ENCODE peak calls at places on chromosomes 5 and 9, in nine cellular contexts. One of them, this sample, is unnamed. For H3K4me1 and H3K9me3, the result is how much of the 10 kb centered on the place peaks cover.

GRCh38 chr9:29514862-29515261 is 1941.6 kb upstream of the C9orf72 start:
- DNase-seq in GM23248: no peak
- DNase-seq in Peyer's patch: no peak
- DNase-seq in psoas muscle: no peak
- DNase-seq in IMR-90: no peak
- DNase-seq in CD4-positive, CD25-positive, alpha-beta regulatory T cell: no peak
- DNase-seq in prostate gland: no peak
- DNase-seq in tibial nerve: no peak
- DNase-seq in heart left ventricle: no peak
- DNase-seq in this sample: no peak

GRCh38 chr5:108028411-108028810 is 353.5 kb downstream of the FBXL17 start:
- DNase-seq in IMR-90: peak
- DNase-seq in prostate gland: no peak
- DNase-seq in psoas muscle: no peak
- DNase-seq in CD4-positive, CD25-positive, alpha-beta regulatory T cell: no peak
- DNase-seq in GM23248: peak
- DNase-seq in tibial nerve: no peak
- DNase-seq in heart left ventricle: no peak
- DNase-seq in Peyer's patch: no peak
- DNase-seq in this sample: no peak

GRCh38 chr9:137919649-137920101 is 42.1 kb downstream of the CACNA1B start:
- DNase-seq in psoas muscle: no peak
- DNase-seq in CD4-positive, CD25-positive, alpha-beta regulatory T cell: no peak
- DNase-seq in tibial nerve: no peak
- DNase-seq in IMR-90: no peak
- DNase-seq in heart left ventricle: no peak
- DNase-seq in GM23248: no peak
- DNase-seq in prostate gland: no peak
- DNase-seq in Peyer's patch: no peak
- DNase-seq in this sample: no peak

GRCh38 chr5:130138406-130139060 is 234.3 kb downstream of the CHSY3 start:
- DNase-seq in heart left ventricle: no peak
- DNase-seq in Peyer's patch: no peak
- DNase-seq in prostate gland: no peak
- DNase-seq in IMR-90: no peak
- DNase-seq in CD4-positive, CD25-positive, alpha-beta regulatory T cell: no peak
- DNase-seq in psoas muscle: no peak
- DNase-seq in tibial nerve: no peak
- DNase-seq in GM23248: peak
- DNase-seq in this sample: no peak

GRCh38 chr5:173752636-173753035 is 135.5 kb upstream of the CPEB4 start:
- DNase-seq in prostate gland: no peak
- DNase-seq in CD4-positive, CD25-positive, alpha-beta regulatory T cell: no peak
- DNase-seq in GM23248: no peak
- DNase-seq in psoas muscle: no peak
- DNase-seq in Peyer's patch: no peak
- DNase-seq in tibial nerve: no peak
- DNase-seq in heart left ventricle: no peak
- DNase-seq in IMR-90: no peak
- DNase-seq in this sample: no peak

GRCh38 chr9:120868339-120868675 is 8.7 kb downstream of the PHF19 start:
- DNase-seq in psoas muscle: no peak
- DNase-seq in prostate gland: no peak
- DNase-seq in CD4-positive, CD25-positive, alpha-beta regulatory T cell: no peak
- DNase-seq in heart left ventricle: no peak
- DNase-seq in GM23248: peak
- DNase-seq in tibial nerve: no peak
- DNase-seq in IMR-90: peak
- DNase-seq in Peyer's patch: no peak
- DNase-seq in this sample: no peak

GRCh38 chr5:111685969-111686368 is 71.0 kb downstream of the NREP start:
- DNase-seq in Peyer's patch: no peak
- DNase-seq in prostate gland: no peak
- DNase-seq in psoas muscle: no peak
- DNase-seq in CD4-positive, CD25-positive, alpha-beta regulatory T cell: no peak
- DNase-seq in tibial nerve: no peak
- DNase-seq in GM23248: no peak
- DNase-seq in heart left ventricle: no peak
- DNase-seq in IMR-90: no peak
- DNase-seq in this sample: no peak

GRCh38 chr5:148746826-148747535 is 79.4 kb upstream of the ADRB2 start:
- DNase-seq in psoas muscle: no peak
- DNase-seq in prostate gland: no peak
- DNase-seq in CD4-positive, CD25-positive, alpha-beta regulatory T cell: no peak
- DNase-seq in IMR-90: peak
- DNase-seq in tibial nerve: no peak
- DNase-seq in heart left ventricle: no peak
- DNase-seq in Peyer's patch: no peak
- DNase-seq in GM23248: no peak
- DNase-seq in this sample: no peak

GRCh38 chr5:176405656-176406435 is 10.5 kb downstream of the CLTB start:
- DNase-seq in prostate gland: no peak
- DNase-seq in heart left ventricle: no peak
- DNase-seq in CD4-positive, CD25-positive, alpha-beta regulatory T cell: no peak
- DNase-seq in psoas muscle: no peak
- DNase-seq in GM23248: no peak
- DNase-seq in Peyer's patch: no peak
- DNase-seq in tibial nerve: no peak
- DNase-seq in IMR-90: no peak
- DNase-seq in this sample: no peak

GRCh38 chr5:52469420-52469819 is 318.3 kb upstream of the ITGA1 start:
- DNase-seq in CD4-positive, CD25-positive, alpha-beta regulatory T cell: peak
- DNase-seq in prostate gland: no peak
- DNase-seq in heart left ventricle: no peak
- DNase-seq in GM23248: no peak
- DNase-seq in Peyer's patch: peak
- DNase-seq in tibial nerve: no peak
- DNase-seq in IMR-90: no peak
- DNase-seq in psoas muscle: no peak
- DNase-seq in this sample: peak

GRCh38 chr9:114280636-114281315 is 42.1 kb upstream of the ORM1 start:
- DNase-seq in prostate gland: no peak
- DNase-seq in Peyer's patch: no peak
- DNase-seq in heart left ventricle: peak
- DNase-seq in IMR-90: peak
- DNase-seq in CD4-positive, CD25-positive, alpha-beta regulatory T cell: no peak
- DNase-seq in psoas muscle: peak
- DNase-seq in GM23248: no peak
- DNase-seq in tibial nerve: no peak
- DNase-seq in this sample: no peak

GRCh38 chr9:77977210-77977611 is 54.4 kb downstream of the GNAQ start:
- DNase-seq in GM23248: peak
- DNase-seq in Peyer's patch: peak
- DNase-seq in prostate gland: no peak
- DNase-seq in psoas muscle: peak
- DNase-seq in tibial nerve: peak
- DNase-seq in CD4-positive, CD25-positive, alpha-beta regulatory T cell: peak
- DNase-seq in heart left ventricle: peak
- DNase-seq in IMR-90: peak
- DNase-seq in this sample: peak

GRCh38 chr9:19201899-19202891 is 28.3 kb upstream of the DENND4C start:
- DNase-seq in Peyer's patch: peak
- DNase-seq in psoas muscle: no peak
- DNase-seq in CD4-positive, CD25-positive, alpha-beta regulatory T cell: no peak
- DNase-seq in heart left ventricle: no peak
- DNase-seq in GM23248: no peak
- DNase-seq in tibial nerve: no peak
- DNase-seq in prostate gland: peak
- DNase-seq in IMR-90: no peak
- DNase-seq in this sample: no peak

GRCh38 chr9:132556701-132557100 is 25.7 kb upstream of the BARHL1 start:
- DNase-seq in prostate gland: no peak
- DNase-seq in psoas muscle: peak
- DNase-seq in tibial nerve: no peak
- DNase-seq in CD4-positive, CD25-positive, alpha-beta regulatory T cell: no peak
- DNase-seq in Peyer's patch: no peak
- DNase-seq in GM23248: no peak
- DNase-seq in heart left ventricle: no peak
- DNase-seq in IMR-90: no peak
- DNase-seq in this sample: no peak

GRCh38 chr9:108852089-108852488 is 3.7 kb downstream of the ACTL7B start:
- DNase-seq in prostate gland: no peak
- DNase-seq in CD4-positive, CD25-positive, alpha-beta regulatory T cell: no peak
- DNase-seq in Peyer's patch: no peak
- DNase-seq in IMR-90: no peak
- DNase-seq in heart left ventricle: no peak
- DNase-seq in GM23248: no peak
- DNase-seq in tibial nerve: no peak
- DNase-seq in psoas muscle: no peak
- DNase-seq in this sample: no peak

GRCh38 chr9:128635266-128636023 is 21.2 kb downstream of the DYNC2I2 start:
- DNase-seq in Peyer's patch: peak
- DNase-seq in CD4-positive, CD25-positive, alpha-beta regulatory T cell: no peak
- DNase-seq in psoas muscle: peak
- DNase-seq in heart left ventricle: peak
- DNase-seq in tibial nerve: peak
- DNase-seq in prostate gland: peak
- DNase-seq in IMR-90: peak
- DNase-seq in GM23248: peak
- DNase-seq in this sample: no peak

GRCh38 chr5:9787813-9788600 is 157.9 kb upstream of the TAS2R1 start:
- DNase-seq in CD4-positive, CD25-positive, alpha-beta regulatory T cell: no peak
- DNase-seq in psoas muscle: no peak
- DNase-seq in GM23248: no peak
- DNase-seq in tibial nerve: no peak
- DNase-seq in heart left ventricle: peak
- DNase-seq in prostate gland: no peak
- DNase-seq in IMR-90: no peak
- DNase-seq in Peyer's patch: no peak
- DNase-seq in this sample: no peak

GRCh38 chr5:53366245-53366644 is 114.2 kb upstream of the FST start:
- DNase-seq in GM23248: peak
- DNase-seq in tibial nerve: no peak
- DNase-seq in Peyer's patch: no peak
- DNase-seq in prostate gland: no peak
- DNase-seq in heart left ventricle: no peak
- DNase-seq in psoas muscle: no peak
- DNase-seq in IMR-90: peak
- DNase-seq in CD4-positive, CD25-positive, alpha-beta regulatory T cell: no peak
- DNase-seq in this sample: no peak

GRCh38 chr5:124061663-124062062 is 549.7 kb downstream of the CSNK1G3 start:
- DNase-seq in CD4-positive, CD25-positive, alpha-beta regulatory T cell: no peak
- DNase-seq in Peyer's patch: no peak
- DNase-seq in tibial nerve: no peak
- DNase-seq in prostate gland: peak
- DNase-seq in IMR-90: peak
- DNase-seq in GM23248: peak
- DNase-seq in psoas muscle: no peak
- DNase-seq in heart left ventricle: no peak
- DNase-seq in this sample: no peak

DNA sequence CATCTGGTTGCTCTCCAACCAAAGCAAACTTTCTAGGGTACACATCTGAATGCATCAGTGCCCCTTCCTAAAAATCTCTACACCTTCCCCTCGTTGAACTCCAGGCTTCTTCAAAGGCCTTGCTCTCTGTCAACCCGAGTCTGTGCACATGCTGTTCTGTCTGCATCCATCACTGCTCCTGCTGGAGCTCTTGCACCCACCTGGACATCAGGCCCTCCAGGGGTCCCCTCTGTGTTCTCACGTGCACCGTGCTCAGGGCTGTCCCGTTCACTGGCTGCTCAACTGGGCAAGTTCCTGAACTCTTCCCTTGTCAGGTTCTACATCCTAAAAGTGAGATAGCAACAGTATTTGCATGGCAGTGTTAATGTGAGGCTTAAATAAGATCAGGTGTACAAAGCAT is 62.7 kb upstream of the ANGPTL2 start:
- DNase-seq in psoas muscle: peak
- DNase-seq in GM23248: no peak
- DNase-seq in heart left ventricle: no peak
- DNase-seq in IMR-90: no peak
- DNase-seq in prostate gland: no peak
- DNase-seq in CD4-positive, CD25-positive, alpha-beta regulatory T cell: no peak
- DNase-seq in Peyer's patch: peak
- DNase-seq in tibial nerve: no peak
- DNase-seq in this sample: no peak
- H3K4me1 ChIP-seq in psoas muscle: under half
- H3K4me1 ChIP-seq in GM23248: under half
- H3K4me1 ChIP-seq in heart left ventricle: half or more
- H3K4me1 ChIP-seq in IMR-90: under half
- H3K4me1 ChIP-seq in prostate gland: under half
- H3K4me1 ChIP-seq in CD4-positive, CD25-positive, alpha-beta regulatory T cell: under half
- H3K4me1 ChIP-seq in Peyer's patch: under half
- H3K4me1 ChIP-seq in tibial nerve: under half
- H3K4me1 ChIP-seq in this sample: under half

GRCh38 chr9:79701651-79702050 is 129.9 kb downstream of the TLE4 start:
- DNase-seq in heart left ventricle: no peak
- DNase-seq in prostate gland: no peak
- DNase-seq in IMR-90: no peak
- DNase-seq in tibial nerve: no peak
- DNase-seq in GM23248: peak
- DNase-seq in psoas muscle: no peak
- DNase-seq in CD4-positive, CD25-positive, alpha-beta regulatory T cell: no peak
- DNase-seq in Peyer's patch: no peak
- DNase-seq in this sample: no peak
- H3K9me3 ChIP-seq in heart left ventricle: under half
- H3K9me3 ChIP-seq in prostate gland: under half
- H3K9me3 ChIP-seq in IMR-90: under half
- H3K9me3 ChIP-seq in tibial nerve: under half
- H3K9me3 ChIP-seq in GM23248: under half
- H3K9me3 ChIP-seq in psoas muscle: under half
- H3K9me3 ChIP-seq in CD4-positive, CD25-positive, alpha-beta regulatory T cell: under half
- H3K9me3 ChIP-seq in Peyer's patch: under half
- H3K9me3 ChIP-seq in this sample: under half

GRCh38 chr9:131098391-131099087 is 2.2 kb downstream of the AIF1L start:
- DNase-seq in CD4-positive, CD25-positive, alpha-beta regulatory T cell: no peak
- DNase-seq in IMR-90: no peak
- DNase-seq in tibial nerve: no peak
- DNase-seq in Peyer's patch: no peak
- DNase-seq in psoas muscle: no peak
- DNase-seq in heart left ventricle: no peak
- DNase-seq in prostate gland: no peak
- DNase-seq in GM23248: no peak
- DNase-seq in this sample: no peak
- H3K27ac ChIP-seq in CD4-positive, CD25-positive, alpha-beta regulatory T cell: no peak
- H3K27ac ChIP-seq in IMR-90: no peak
- H3K27ac ChIP-seq in tibial nerve: peak
- H3K27ac ChIP-seq in Peyer's patch: no peak
- H3K27ac ChIP-seq in psoas muscle: no peak
- H3K27ac ChIP-seq in heart left ventricle: peak
- H3K27ac ChIP-seq in prostate gland: no peak
- H3K27ac ChIP-seq in GM23248: no peak
- H3K27ac ChIP-seq in this sample: no peak

DNA sequence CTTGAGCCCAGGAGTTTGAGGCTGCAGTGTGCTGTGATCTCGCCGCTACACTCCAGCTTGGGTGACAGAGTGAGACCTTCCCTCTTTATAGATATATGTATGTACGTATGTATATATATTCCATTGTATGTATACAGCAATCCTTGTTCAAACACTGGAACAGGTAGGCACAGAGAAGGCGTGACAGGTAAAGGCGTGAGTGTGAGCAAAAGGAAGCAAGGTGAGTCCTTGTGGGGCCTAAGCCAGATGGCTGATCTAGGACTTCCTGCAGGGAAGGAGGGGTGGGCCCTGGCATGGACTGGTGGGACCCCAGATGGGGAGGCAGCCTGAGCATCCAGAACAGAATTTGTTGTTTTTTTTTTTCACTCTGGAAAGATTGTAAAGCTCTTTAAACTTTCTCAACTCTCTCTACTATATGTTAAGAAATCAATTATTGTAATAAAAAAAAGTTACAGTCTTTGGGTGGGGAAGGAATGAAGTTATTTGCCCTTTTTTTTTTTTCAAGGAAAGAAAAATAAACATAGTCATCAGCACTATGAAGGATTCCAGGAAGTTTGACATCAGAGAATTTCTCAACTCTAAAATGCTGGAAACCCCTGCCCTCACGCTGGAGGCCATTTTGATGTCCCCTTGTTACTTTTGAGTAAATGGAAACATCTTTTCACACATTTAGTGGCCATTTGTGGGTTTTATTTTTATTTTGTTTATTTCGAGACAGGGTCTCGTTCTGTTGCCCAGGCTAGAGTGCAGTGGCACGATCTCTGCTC is 38.9 kb upstream of the STXBP1 start:
- DNase-seq in GM23248: peak
- DNase-seq in CD4-positive, CD25-positive, alpha-beta regulatory T cell: no peak
- DNase-seq in tibial nerve: no peak
- DNase-seq in IMR-90: peak
- DNase-seq in prostate gland: no peak
- DNase-seq in psoas muscle: no peak
- DNase-seq in heart left ventricle: no peak
- DNase-seq in Peyer's patch: no peak
- DNase-seq in this sample: no peak
- H3K4me1 ChIP-seq in GM23248: under half
- H3K4me1 ChIP-seq in CD4-positive, CD25-positive, alpha-beta regulatory T cell: under half
- H3K4me1 ChIP-seq in tibial nerve: under half
- H3K4me1 ChIP-seq in IMR-90: under half
- H3K4me1 ChIP-seq in prostate gland: under half
- H3K4me1 ChIP-seq in psoas muscle: under half
- H3K4me1 ChIP-seq in heart left ventricle: under half
- H3K4me1 ChIP-seq in Peyer's patch: under half
- H3K4me1 ChIP-seq in this sample: under half